ENCODE peak calls at places on chromosomes 13 and 19, in four cellular contexts. I is HEK293T, E is H1, H is HepG2. W is an unnamed sample.

GRCh38 chr13:41562541-41563178 is 105.3 kb downstream of the RGCC start:
- DNase-seq in I (no peak), E (no peak), H (no peak), W (no peak)

GRCh38 chr13:50923272-50923671 is 13.7 kb downstream of the RNASEH2B start:
- DNase-seq in I (no peak), E (no peak), H (no peak), W (no peak)

GRCh38 chr19:13938361-13939027 is at the start of gene PODNL1:
- DNase-seq in I (no peak), E (no peak), H (no peak), W (no peak)

GRCh38 chr19:58182577-58182988 is 278 bp upstream of the ZNF274 start:
- DNase-seq in I (peak; percentile 91), E (no peak), H (no peak), W (no peak)

GRCh38 chr19:1980782-1981181 is 34.7 kb downstream of the BTBD2 start:
- DNase-seq in I (no peak), E (no peak), H (no peak), W (no peak)

GRCh38 chr13:98429081-98429480 is 147.8 kb downstream of the STK24 start:
- DNase-seq in I (no peak), E (no peak), H (no peak), W (no peak)

GRCh38 chr13:21175656-21176194 is 627 bp downstream of the SKA3 start:
- DNase-seq in I (no peak), E (no peak), H (peak; percentile 6), W (no peak)

GRCh38 chr19:51602189-51602854 is 27.9 kb downstream of the SIGLEC5 start:
- DNase-seq in I (no peak), E (no peak), H (no peak), W (no peak)

GRCh38 chr13:110471833-110472162 is 89.7 kb downstream of the RAB20 start:
- DNase-seq in I (no peak), E (no peak), H (no peak), W (no peak)

GRCh38 chr13:42883771-42884170 is 102.4 kb downstream of the FAM216B start:
- DNase-seq in I (peak; percentile 27), E (no peak), H (no peak), W (no peak)

GRCh38 chr13:25744176-25744575 is 307.6 kb downstream of the SHISA2 start:
- DNase-seq in I (no peak), E (no peak), H (no peak), W (no peak)

GRCh38 chr13:53144826-53145225 is 116.2 kb downstream of the OLFM4 start:
- DNase-seq in I (no peak), E (no peak), H (no peak), W (no peak)

GRCh38 chr19:6416658-6417405 is 7.8 kb downstream of the KHSRP start:
- DNase-seq in I (no peak), E (no peak), H (no peak), W (no peak)

GRCh38 chr19:1235625-1236538 is 1.9 kb downstream of the CBARP start:
- DNase-seq in I (no peak), E (no peak), H (no peak), W (no peak)

GRCh38 chr19:13044160-13044853 is 49.0 kb downstream of the NFIX start:
- DNase-seq in I (no peak), E (no peak), H (no peak), W (no peak)

GRCh38 chr19:11025997-11026396 is 63.3 kb upstream of the LDLR start:
- DNase-seq in I (no peak), E (no peak), H (no peak), W (no peak)
- TF ChIP-seq SP1 in I (no peak), E (no peak), H (no peak), W (no peak)

DNA sequence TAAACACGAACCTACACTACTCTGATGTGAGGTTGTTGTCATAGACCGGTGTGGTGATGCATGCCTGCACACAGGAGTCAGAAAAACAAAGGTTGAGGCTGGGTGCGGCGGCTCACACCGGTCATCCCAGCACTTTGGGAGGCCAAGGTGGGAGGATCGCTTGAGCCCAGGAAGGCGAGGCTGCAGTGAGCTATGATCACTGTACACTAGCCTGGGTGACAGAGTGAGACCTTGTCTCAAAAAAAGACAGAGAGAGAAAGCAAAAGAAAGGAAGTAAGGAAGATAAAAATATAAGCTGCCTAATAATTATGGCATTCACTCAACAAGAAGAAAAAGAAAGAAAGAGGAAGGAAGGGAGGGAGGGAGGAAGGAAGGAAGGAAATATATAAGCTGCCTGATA is 9.3 kb downstream of the GP6 start:
- DNase-seq in I (no peak), E (no peak), H (no peak), W (no peak)
- TF ChIP-seq SP1 in I (no peak), E (no peak), H (no peak), W (no peak)

GRCh38 chr13:99605417-99606321 is 104.4 kb downstream of the TM9SF2 start:
- DNase-seq in I (peak; percentile 35), E (no peak), H (peak; percentile 78), W (peak; percentile 60)
- TF ChIP-seq SP1 in I (no peak), E (no peak), H (no peak), W (no peak)

GRCh38 chr13:77330009-77330471 is 3.1 kb upstream of the MYCBP2 start:
- DNase-seq in I (no peak), E (no peak), H (no peak), W (no peak)
- TF ChIP-seq SP1 in I (no peak), E (no peak), H (no peak), W (no peak)

DNA sequence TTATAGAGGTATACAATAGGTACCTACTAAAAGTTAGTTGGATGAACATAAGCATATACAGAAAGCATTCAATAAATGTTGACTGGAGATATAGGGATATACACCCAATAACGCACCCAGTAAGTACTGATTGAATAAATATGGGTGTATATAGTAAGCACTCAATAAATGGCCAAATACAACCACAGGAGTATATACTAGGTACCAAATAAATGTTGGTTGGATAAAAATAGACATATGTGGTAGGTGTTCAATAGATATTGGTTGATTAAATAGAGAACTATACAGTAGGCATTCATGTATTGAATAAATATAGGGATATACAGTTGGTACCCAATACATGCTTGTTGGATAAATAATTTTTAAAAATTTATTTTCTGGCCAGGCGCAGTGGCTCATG is 9.4 kb downstream of the ANGPTL8 start:
- DNase-seq in I (no peak), E (no peak), H (no peak), W (no peak)
- TF ChIP-seq SP1 in I (no peak), E (no peak), H (no peak), W (no peak)

DNA sequence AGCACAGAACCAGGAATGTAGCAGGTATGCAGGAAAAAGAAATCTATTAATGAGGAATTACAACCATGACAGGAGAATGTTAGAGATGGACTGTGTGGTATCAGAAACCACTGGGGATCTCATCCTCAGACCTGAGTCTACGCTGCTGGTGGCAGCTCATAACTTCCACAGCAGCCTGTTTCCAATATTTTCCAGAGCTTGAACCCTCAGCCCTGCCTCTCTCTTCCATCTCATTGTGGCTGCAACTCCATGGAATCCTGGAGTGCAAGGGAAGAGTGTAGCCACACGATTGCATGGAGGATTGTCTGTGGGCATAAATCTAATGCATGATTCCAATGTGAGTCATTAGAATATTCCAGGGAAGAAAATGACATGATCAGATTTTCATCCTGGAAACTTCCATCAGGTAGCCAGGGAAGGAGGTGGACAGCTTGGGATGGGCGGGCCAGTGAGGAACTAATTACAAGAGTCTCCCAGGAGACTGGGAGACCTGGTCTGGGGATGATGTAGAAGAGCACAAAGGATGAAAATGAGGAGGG is 14.9 kb downstream of the PLA2G4C start:
- DNase-seq in I (no peak), E (no peak), H (no peak), W (no peak)
- TF ChIP-seq SP1 in I (no peak), E (no peak), H (no peak), W (no peak)

GRCh38 chr19:10812902-10813404 is 23.1 kb downstream of the TMED1 start:
- DNase-seq in I (no peak), E (no peak), H (no peak), W (no peak)
- TF ChIP-seq SP1 in I (no peak), E (no peak), H (no peak), W (no peak)

GRCh38 chr13:112997188-112998135 is 28.4 kb downstream of the MCF2L start:
- DNase-seq in I (no peak), E (no peak), H (no peak), W (no peak)

GRCh38 chr13:112996671-112997091 is 27.7 kb downstream of the MCF2L start:
- DNase-seq in I (no peak), E (no peak), H (no peak), W (no peak)

GRCh38 chr13:112994084-112994780 is 25.2 kb downstream of the MCF2L start:
- DNase-seq in I (no peak), E (no peak), H (no peak), W (no peak)

GRCh38 chr13:112994781-112995355 is 25.9 kb downstream of the MCF2L start:
- DNase-seq in I (no peak), E (no peak), H (no peak), W (no peak)

GRCh38 chr13:112995395-112996091 is 26.5 kb downstream of the MCF2L start:
- DNase-seq in I (no peak), E (no peak), H (no peak), W (no peak)
- TF ChIP-seq SP1 in I (no peak), E (no peak), H (no peak), W (no peak)

GRCh38 chr13:102693250-102693649 is 1.6 kb downstream of the METTL21C start:
- DNase-seq in I (no peak), E (no peak), H (no peak), W (no peak)
- TF ChIP-seq SP1 in I (no peak), E (no peak), H (no peak), W (no peak)

W was measured in WTC11.